ENCODE peak calls at places on chromosomes 11 and 22, in six cellular contexts. Z, O, B, T, E and A are unnamed samples.

GRCh38 chr22:47918936-47919505 is 1156.6 kb downstream of the TBC1D22A start:
- DNase-seq in E (no peak), B (no peak), Z (no peak), O (no peak), T (no peak), A (no peak)

GRCh38 chr11:126336065-126336464 is 19.4 kb upstream of the ST3GAL4 start:
- DNase-seq in O (no peak), T (no peak), Z (no peak), B (no peak), E (no peak), A (no peak)

GRCh38 chr11:66562275-66562674 is 6.1 kb downstream of the CTSF start:
- DNase-seq in E (no peak), T (no peak), Z (no peak), B (no peak), O (no peak), A (no peak)

GRCh38 chr11:63906585-63906984 is 10.4 kb downstream of the RCOR2 start:
- DNase-seq in E (no peak), O (peak), Z (no peak), B (no peak), T (peak), A (peak)

GRCh38 chr11:7591107-7591894 is 77.5 kb downstream of the PPFIBP2 start:
- DNase-seq in E (no peak), B (no peak), T (no peak), Z (no peak), O (no peak), A (no peak)

GRCh38 chr11:108871152-108871551 is 206.3 kb downstream of the DDX10 start:
- DNase-seq in T (peak), B (no peak), O (peak), E (no peak), Z (no peak), A (peak)

GRCh38 chr22:25853902-25854301 is 111.9 kb downstream of the MYO18B start:
- DNase-seq in O (peak), Z (no peak), T (no peak), B (no peak), E (no peak), A (no peak)

GRCh38 chr22:39457546-39458442 is 982 bp downstream of the MGAT3 start:
- DNase-seq in B (no peak), T (no peak), O (no peak), Z (no peak), E (no peak), A (peak)

GRCh38 chr11:69560141-69560790 is 78.8 kb downstream of the LINC01488 start:
- DNase-seq in O (no peak), E (no peak), T (no peak), Z (no peak), B (no peak), A (no peak)

GRCh38 chr11:78163828-78164227 is 24.4 kb upstream of the ALG8 start:
- DNase-seq in O (no peak), B (no peak), E (no peak), T (no peak), Z (no peak), A (no peak)

GRCh38 chr22:42313804-42314581 is 43.5 kb upstream of the TCF20 start:
- DNase-seq in T (peak), B (no peak), Z (no peak), E (peak), O (peak), A (peak)
- TF ChIP-seq CTCF in T (peak), B (no peak), Z (no peak), E (peak), O (peak), A (peak)

GRCh38 chr11:3169235-3169951 is 4.3 kb upstream of the OSBPL5 start:
- DNase-seq in B (no peak), E (peak), Z (no peak), T (peak), O (peak), A (peak)
- TF ChIP-seq CTCF in B (no peak), E (no peak), Z (no peak), T (no peak), O (no peak), A (no peak)

GRCh38 chr11:62721994-62722393 is 5.3 kb downstream of the HNRNPUL2 start:
- DNase-seq in B (no peak), E (no peak), T (peak), Z (no peak), O (peak), A (no peak)
- TF ChIP-seq CTCF in B (no peak), E (no peak), T (no peak), Z (no peak), O (peak), A (no peak)

DNA sequence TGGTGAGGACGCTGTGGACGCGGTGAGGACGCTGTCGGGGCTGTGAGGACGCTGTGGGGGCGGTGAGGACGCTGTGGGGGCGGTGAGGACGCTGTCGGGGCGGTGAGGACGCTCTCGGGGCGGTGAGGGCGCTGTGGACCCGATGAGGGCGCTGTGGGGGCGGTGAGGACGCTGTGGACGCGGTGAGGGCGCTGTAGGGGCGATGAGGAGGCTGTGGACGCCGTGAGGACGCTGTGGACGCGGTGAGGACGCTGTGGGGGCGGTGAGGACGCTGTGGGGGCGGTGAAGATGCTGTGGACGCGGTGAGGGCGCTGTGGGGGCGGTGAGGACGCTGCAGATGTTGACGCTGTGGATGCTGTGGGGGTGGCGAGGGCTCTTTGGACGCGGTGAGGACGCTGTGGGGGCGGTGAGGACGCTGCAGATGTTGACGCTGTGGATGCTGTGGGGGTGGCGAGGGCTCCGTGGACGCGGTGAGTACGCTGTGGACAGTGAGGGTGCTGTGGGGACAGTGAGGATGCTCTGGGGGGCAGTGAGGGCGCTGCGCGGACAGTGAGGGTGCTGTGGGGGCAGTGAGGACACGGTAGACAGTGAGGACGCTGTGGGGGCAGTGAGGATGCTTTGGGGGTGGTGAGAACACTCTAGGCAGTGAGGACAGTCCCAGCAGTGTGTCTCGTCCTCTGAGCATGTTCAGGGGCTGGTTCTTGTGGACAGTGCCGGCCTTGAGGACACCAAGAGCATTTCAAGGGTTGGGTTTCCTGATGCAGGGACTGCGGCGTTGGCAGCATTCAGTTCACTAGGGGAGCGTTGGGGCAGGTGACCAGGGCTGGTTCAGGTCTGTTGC is 4.2 kb downstream of the GP1BB start:
- DNase-seq in B (no peak), E (no peak), O (no peak), Z (no peak), T (no peak), A (no peak)
- TF ChIP-seq CTCF in B (no peak), E (no peak), O (no peak), Z (no peak), T (no peak), A (no peak)